ENCODE peak calls at places on chromosome 11, in six cellular contexts. N is stimulated activated naive CD4-positive, alpha-beta T cell; T is cardiac muscle cell; A is activated naive CD8-positive, alpha-beta T cell treated with anti-CD3 and anti-CD28 coated beads, Interleukin-2, amount 50 U/mL, for 16 hours; F is NCI-H460; E is NCI-H2029. D is an unnamed sample.

GRCh38 chr11:109298865-109299264 is 123.1 kb upstream of the C11orf87 start:
- DNase-seq in T (no peak), A (no peak), E (no peak), N (no peak), F (no peak), D (no peak)

GRCh38 chr11:14645247-14645912 is 1.8 kb downstream of the PDE3B start:
- DNase-seq in F (peak; percentile 41), N (peak; percentile 35), A (no peak), T (peak; percentile 44), E (peak; percentile 31), D (no peak)

GRCh38 chr11:88151866-88152265 is 23.4 kb downstream of the RAB38 start:
- DNase-seq in F (no peak), N (no peak), A (no peak), T (no peak), E (no peak), D (no peak)

GRCh38 chr11:89416961-89417360 is 74.2 kb downstream of the NOX4 start:
- DNase-seq in F (no peak), A (no peak), E (no peak), T (no peak), N (no peak), D (no peak)

GRCh38 chr11:33560729-33561128 is 139.9 kb downstream of the C11orf91 start:
- DNase-seq in T (no peak), F (no peak), N (no peak), A (no peak), E (peak; percentile 53), D (no peak)

GRCh38 chr11:119320593-119321524 is 3.9 kb upstream of the MCAM start:
- DNase-seq in E (no peak), T (peak; percentile 79), F (no peak), A (no peak), N (peak; percentile 36), D (no peak)

GRCh38 chr11:7677071-7677470 is 3.8 kb upstream of the CYB5R2 start:
- DNase-seq in F (peak; percentile 34), N (no peak), E (no peak), T (peak; percentile 47), A (no peak), D (no peak)

GRCh38 chr11:62025429-62026105 is 58.1 kb upstream of the FTH1 start:
- DNase-seq in T (peak; percentile 99), F (peak; percentile 92), E (no peak), N (peak; percentile 96), A (no peak), D (peak; percentile 93)

GRCh38 chr11:70246196-70246595 is 24.3 kb upstream of the PPFIA1 start:
- DNase-seq in T (peak; percentile 30), F (no peak), E (no peak), N (no peak), A (no peak), D (no peak)

GRCh38 chr11:74683279-74683871 is 47.9 kb downstream of the CHRDL2 start:
- DNase-seq in E (no peak), A (no peak), T (peak; percentile 39), F (no peak), N (no peak), D (no peak)

GRCh38 chr11:22337571-22338464 is at the start of gene SLC17A6:
- DNase-seq in F (peak; percentile 16), A (no peak), E (no peak), N (no peak), T (peak; percentile 58), D (no peak)

GRCh38 chr11:82398300-82398815 is 335.3 kb downstream of the FAM181B start:
- DNase-seq in A (no peak), F (no peak), N (no peak), E (no peak), T (no peak), D (no peak)

GRCh38 chr11:13141731-13142724 is 132.9 kb downstream of the RASSF10 start:
- DNase-seq in E (no peak), N (no peak), A (no peak), F (no peak), T (no peak), D (no peak)

GRCh38 chr11:69319255-69320106 is 25.5 kb downstream of the MYEOV start:
- DNase-seq in A (no peak), E (no peak), N (no peak), T (no peak), F (no peak), D (no peak)

D was measured in dermis microvascular lymphatic vessel endothelial cell.